ENCODE peak calls at places on chromosome 18, in seven cellular contexts. N, K, D, A, M, C and U are unnamed samples.
A peak's percentile ranks its signal among the peaks of the same experiment; 100 is the strongest.

GRCh38 chr18:79530821-79531220 is 135.1 kb downstream of the NFATC1 start:
- DNase-seq in N (no peak), K (no peak), D (no peak), A (no peak), M (peak; percentile 52), C (no peak), U (no peak)

GRCh38 chr18:53551868-53552426 is 672.5 kb downstream of the MBD2 start:
- DNase-seq in N (no peak), K (no peak), D (no peak), A (no peak), M (no peak), C (no peak), U (no peak)

GRCh38 chr18:68742206-68742605 is 27.3 kb upstream of the TMX3 start:
- DNase-seq in N (no peak), K (no peak), D (no peak), A (no peak), M (no peak), C (no peak), U (no peak)

GRCh38 chr18:3455090-3455640 is 5.2 kb downstream of the TGIF1 start:
- DNase-seq in N (no peak), K (no peak), D (no peak), A (no peak), M (no peak), C (no peak), U (peak; percentile 43)

GRCh38 chr18:57853133-57853532 is 50.0 kb upstream of the ATP8B1 start:
- DNase-seq in N (no peak), K (no peak), D (no peak), A (no peak), M (no peak), C (no peak), U (no peak)

GRCh38 chr18:76564117-76564516 is 69.1 kb upstream of the ZNF516 start:
- DNase-seq in N (no peak), K (no peak), D (no peak), A (no peak), M (no peak), C (no peak), U (no peak)

GRCh38 chr18:43719264-43719795 is 442.0 kb upstream of the SYT4 start:
- DNase-seq in N (no peak), K (no peak), D (no peak), A (peak; percentile 77), M (no peak), C (no peak), U (no peak)

GRCh38 chr18:36392163-36392887 is 94.8 kb downstream of the FHOD3 start:
- DNase-seq in N (no peak), K (no peak), D (no peak), A (no peak), M (no peak), C (no peak), U (no peak)

GRCh38 chr18:13436596-13436995 is 218.0 kb downstream of the LDLRAD4 start:
- DNase-seq in N (no peak), K (no peak), D (no peak), A (no peak), M (no peak), C (no peak), U (no peak)

GRCh38 chr18:3692113-3692621 is 242.2 kb downstream of the TGIF1 start:
- DNase-seq in N (no peak), K (no peak), D (no peak), A (no peak), M (no peak), C (no peak), U (no peak)

GRCh38 chr18:75638597-75639467 is 211.3 kb upstream of the SMIM21 start:
- DNase-seq in N (no peak), K (no peak), D (no peak), A (peak; percentile 70), M (no peak), C (no peak), U (peak; percentile 65)

GRCh38 chr18:49650426-49650891 is 88.6 kb downstream of the LIPG start:
- DNase-seq in N (no peak), K (no peak), D (no peak), A (no peak), M (no peak), C (peak; percentile 66), U (no peak)

GRCh38 chr18:30512872-30513271 is 529.7 kb downstream of the DSC3 start:
- DNase-seq in N (no peak), K (peak; percentile 53), D (no peak), A (no peak), M (no peak), C (no peak), U (no peak)

GRCh38 chr18:3046216-3046808 is 33.4 kb upstream of the LPIN2 start:
- DNase-seq in N (no peak), K (no peak), D (no peak), A (no peak), M (no peak), C (no peak), U (no peak)

GRCh38 chr18:68083131-68083530 is 566.6 kb upstream of the DSEL start:
- DNase-seq in N (no peak), K (no peak), D (no peak), A (no peak), M (no peak), C (no peak), U (no peak)

GRCh38 chr18:354003-354402 is 86.2 kb upstream of the THOC1 start:
- DNase-seq in N (no peak), K (no peak), D (no peak), A (no peak), M (no peak), C (peak; percentile 15), U (no peak)

GRCh38 chr18:63132819-63133200 is 186.8 kb downstream of the BCL2 start:
- DNase-seq in N (no peak), K (no peak), D (peak; percentile 74), A (no peak), M (no peak), C (no peak), U (no peak)

GRCh38 chr18:36295880-36296301 is 1.6 kb upstream of the FHOD3 start:
- DNase-seq in N (no peak), K (no peak), D (no peak), A (no peak), M (no peak), C (no peak), U (peak; percentile 37)

GRCh38 chr18:26548144-26549102 is at the start of gene KCTD1:
- DNase-seq in N (peak; percentile 25), K (peak; percentile 85), D (peak; percentile 83), A (peak; percentile 96), M (peak; percentile 89), C (peak; percentile 81), U (peak; percentile 91)

GRCh38 chr18:26549486-26550435 is 1.4 kb upstream of the KCTD1 start:
- DNase-seq in N (no peak), K (peak; percentile 88), D (peak; percentile 77), A (peak; percentile 75), M (peak; percentile 84), C (peak; percentile 87), U (peak; percentile 80)

GRCh38 chr18:26549103-26549485 is 741 bp upstream of the KCTD1 start:
- DNase-seq in N (no peak), K (peak; percentile 81), D (peak; percentile 41), A (peak; percentile 73), M (peak; percentile 70), C (peak; percentile 39), U (peak; percentile 78)

GRCh38 chr18:26553943-26554342 is 5.6 kb upstream of the KCTD1 start:
- DNase-seq in N (no peak), K (no peak), D (no peak), A (no peak), M (no peak), C (no peak), U (no peak)

DNA sequence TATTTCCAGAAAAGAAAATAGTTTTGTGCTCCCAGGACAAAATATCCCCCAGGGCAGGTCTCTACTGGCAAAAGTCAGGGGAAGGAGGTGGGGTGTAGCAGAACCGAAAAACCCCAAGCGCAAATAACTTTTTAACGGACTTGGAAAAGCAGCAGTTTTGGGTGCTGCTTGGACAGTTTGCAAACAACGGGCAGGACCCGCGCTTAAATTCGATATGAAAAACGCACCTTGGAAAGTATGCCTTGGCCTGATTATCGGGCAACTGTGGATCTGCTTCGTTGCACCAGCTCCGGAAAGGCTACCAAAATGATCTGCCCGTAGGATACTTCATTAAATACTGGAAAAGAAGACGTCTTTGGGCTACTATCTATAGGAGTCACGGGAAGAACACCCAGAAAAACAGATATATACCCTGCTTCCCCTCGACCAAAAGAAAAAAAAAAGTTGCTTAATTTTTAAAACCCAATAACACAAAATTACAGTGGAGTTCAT is 2.9 kb upstream of the KCTD1 start:
- DNase-seq in N (no peak), K (no peak), D (no peak), A (no peak), M (no peak), C (no peak), U (no peak)
- H3K4me3 ChIP-seq in N (no peak overlapping the region), K (no peak overlapping the region), D (no peak overlapping the region), A (no peak overlapping the region), M (no peak overlapping the region), C (no peak overlapping the region), U (peak overlapping the region; percentile 60)

GRCh38 chr18:48612511-48612910 is 73.7 kb downstream of the CTIF start:
- DNase-seq in N (no peak), K (no peak), D (no peak), A (no peak), M (no peak), C (no peak), U (no peak)
- H3K27me3 ChIP-seq in N (no peaks in the 10 kb centered on the region), K (no peaks in the 10 kb centered on the region), D (no peaks in the 10 kb centered on the region), A (no peaks in the 10 kb centered on the region), M (no peaks in the 10 kb centered on the region), C (no peaks in the 10 kb centered on the region), U (no peaks in the 10 kb centered on the region)

DNA sequence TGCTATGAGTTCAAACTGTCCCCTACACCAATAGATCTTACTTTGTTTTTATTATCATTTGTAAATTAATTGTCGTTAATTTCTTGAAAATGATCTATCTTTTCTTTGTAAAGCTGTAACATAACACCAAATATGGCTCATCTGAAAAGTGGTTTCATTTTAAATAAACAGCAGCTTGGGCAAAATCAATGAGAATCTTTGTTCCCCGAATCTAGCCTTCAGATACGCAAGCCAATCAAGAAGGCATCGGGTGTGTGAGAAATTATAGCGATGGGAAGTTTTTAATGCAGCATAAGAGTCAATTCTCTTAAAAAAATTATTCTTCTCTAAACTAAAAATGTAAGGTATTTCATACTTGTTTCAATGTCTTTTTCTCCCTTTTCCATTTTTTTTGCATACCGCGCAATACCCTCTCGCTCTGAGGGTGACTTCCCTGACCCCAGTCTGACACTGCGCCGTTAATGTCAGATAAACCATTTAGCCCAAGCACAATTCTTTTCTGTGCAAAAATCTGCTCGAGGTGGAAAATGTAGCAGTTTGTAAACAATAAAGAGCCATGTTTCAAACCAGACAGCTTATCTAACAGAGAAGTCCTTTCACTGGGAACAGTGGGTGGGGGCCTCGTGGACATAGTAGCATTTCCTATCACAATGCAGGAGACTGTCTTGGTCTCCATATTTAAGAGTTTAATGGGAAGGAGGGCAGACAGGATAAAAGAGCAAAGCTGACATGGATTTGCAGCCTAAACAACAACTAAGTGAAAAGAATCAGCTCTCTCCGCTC is 129.3 kb downstream of the TCF4 start:
- DNase-seq in N (no peak), K (no peak), D (no peak), A (no peak), M (no peak), C (no peak), U (no peak)
- H3K4me3 ChIP-seq in N (no peak overlapping the region), K (no peak overlapping the region), D (no peak overlapping the region), A (no peak overlapping the region), M (no peak overlapping the region), C (no peak overlapping the region), U (no peak overlapping the region)

DNA sequence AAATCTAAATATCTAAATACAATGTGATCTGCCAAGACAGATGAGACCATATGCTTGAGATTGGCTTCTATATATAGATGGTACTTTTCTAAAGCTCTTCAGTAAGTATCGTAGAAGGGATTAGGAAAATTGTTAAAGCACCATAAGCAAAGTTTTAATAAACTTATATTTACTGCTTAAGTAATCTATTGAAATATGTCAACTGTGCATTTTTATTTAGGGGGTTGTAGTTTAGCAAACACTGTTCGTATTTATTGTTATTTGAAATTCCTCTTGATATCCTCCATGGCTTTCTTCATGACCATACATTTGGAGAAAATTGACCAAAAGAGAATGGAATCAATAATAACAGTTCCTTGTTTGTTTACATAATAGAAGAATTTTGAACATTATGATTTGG is 102.7 kb downstream of the MIB1 start:
- DNase-seq in N (no peak), K (no peak), D (no peak), A (no peak), M (no peak), C (no peak), U (no peak)
- H3K27me3 ChIP-seq in N (no peaks in the 10 kb centered on the region), K (no peaks in the 10 kb centered on the region), D (no peaks in the 10 kb centered on the region), A (no peaks in the 10 kb centered on the region), M (no peaks in the 10 kb centered on the region), C (no peaks in the 10 kb centered on the region), U (no peaks in the 10 kb centered on the region)